ENCODE peak calls at places on chromosomes 2 and 18, in six cellular contexts. Y, D, M, V, Z and P are unnamed samples.

GRCh38 chr2:140454717-140455116 is 1674.5 kb upstream of the NXPH2 start:
- DNase-seq in V (no peak), D (no peak), Y (peak), M (no peak), Z (no peak), P (no peak)

GRCh38 chr2:208006325-208006724 is 19.0 kb downstream of the PLEKHM3 start:
- DNase-seq in Y (peak), V (no peak), D (no peak), Z (no peak), M (no peak), P (no peak)

GRCh38 chr2:42129947-42130346 is 39.2 kb upstream of the EML4 start:
- DNase-seq in D (no peak), V (no peak), M (no peak), Y (no peak), Z (no peak), P (no peak)

GRCh38 chr18:32899819-32900218 is 127.0 kb upstream of the KLHL14 start:
- DNase-seq in Y (no peak), D (no peak), Z (no peak), V (no peak), M (no peak), P (no peak)

GRCh38 chr18:39318008-39318407 is 1752.4 kb upstream of the CELF4 start:
- DNase-seq in M (no peak), D (no peak), Y (no peak), V (no peak), Z (no peak), P (no peak)

GRCh38 chr2:239549711-239550265 is 149.0 kb upstream of the HDAC4 start:
- DNase-seq in Y (no peak), V (no peak), M (no peak), Z (no peak), D (no peak), P (no peak)

GRCh38 chr18:2805970-2806943 is 40.5 kb upstream of the EMILIN2 start:
- DNase-seq in V (no peak), Y (peak), D (no peak), Z (no peak), M (no peak), P (no peak)

GRCh38 chr2:230418341-230419016 is 2.5 kb downstream of the SP100 start:
- DNase-seq in Y (peak), Z (no peak), D (no peak), V (no peak), M (no peak), P (no peak)

GRCh38 chr2:20190862-20191713 is 33.8 kb downstream of the SDC1 start:
- DNase-seq in M (no peak), V (peak), D (no peak), Z (no peak), Y (peak), P (no peak)

GRCh38 chr2:160390544-160391258 is 102.9 kb downstream of the RBMS1 start:
- DNase-seq in D (no peak), Y (peak), V (no peak), Z (no peak), M (no peak), P (no peak)

GRCh38 chr18:69900941-69901340 is 46.7 kb downstream of the CD226 start:
- DNase-seq in Z (no peak), V (no peak), M (no peak), Y (no peak), D (no peak), P (no peak)

GRCh38 chr2:168995744-168996143 is 35.4 kb downstream of the ABCB11 start:
- DNase-seq in Y (no peak), D (no peak), M (no peak), V (no peak), Z (no peak), P (no peak)

GRCh38 chr2:127398239-127398590 is 10.4 kb upstream of the MAP3K2 start:
- DNase-seq in Y (peak), V (no peak), Z (peak), M (peak), D (peak), P (no peak)

GRCh38 chr2:42827647-42828486 is 35.5 kb upstream of the HAAO start:
- DNase-seq in Y (peak), D (peak), V (peak), Z (peak), M (peak), P (peak)

GRCh38 chr2:55500025-55500424 is 19.5 kb upstream of the CFAP36 start:
- DNase-seq in Z (no peak), D (no peak), V (no peak), M (no peak), Y (peak), P (no peak)

GRCh38 chr2:179181002-179181401 is 83.6 kb downstream of the SESTD1 start:
- DNase-seq in M (no peak), V (no peak), Y (no peak), D (no peak), Z (no peak), P (no peak)

GRCh38 chr2:179191110-179191509 is 73.5 kb downstream of the SESTD1 start:
- DNase-seq in Z (no peak), V (no peak), D (no peak), Y (no peak), M (no peak), P (no peak)

GRCh38 chr2:179180242-179180641 is 84.4 kb downstream of the SESTD1 start:
- DNase-seq in V (no peak), M (no peak), Z (no peak), Y (no peak), D (no peak), P (no peak)

GRCh38 chr2:179184610-179185009 is 80.0 kb downstream of the SESTD1 start:
- DNase-seq in M (no peak), D (no peak), Y (no peak), V (no peak), Z (no peak), P (no peak)

DNA sequence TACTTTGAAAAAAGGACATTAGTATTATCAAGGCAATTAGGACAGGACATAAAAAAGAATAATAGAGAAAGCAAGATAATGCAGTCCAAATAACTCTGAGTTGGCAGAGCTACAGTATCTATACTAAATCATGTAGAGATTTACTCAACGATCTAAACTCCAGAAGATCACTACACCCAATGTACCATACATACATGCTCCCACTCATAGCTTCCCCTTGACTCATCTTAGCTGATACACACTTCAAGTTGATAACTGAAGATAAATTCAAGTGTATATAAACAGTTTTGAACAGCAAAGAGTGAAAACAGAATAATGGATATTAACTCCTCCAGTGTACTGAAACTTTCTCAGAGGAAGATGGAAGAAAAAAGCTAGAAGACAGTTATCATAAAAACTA is 78.5 kb downstream of the SESTD1 start:
- DNase-seq in V (no peak), D (no peak), Y (peak), Z (no peak), M (no peak), P (no peak)
- TF ChIP-seq CTCF in V (no peak), D (no peak), Y (no peak), Z (no peak), M (no peak), P (no peak)

DNA sequence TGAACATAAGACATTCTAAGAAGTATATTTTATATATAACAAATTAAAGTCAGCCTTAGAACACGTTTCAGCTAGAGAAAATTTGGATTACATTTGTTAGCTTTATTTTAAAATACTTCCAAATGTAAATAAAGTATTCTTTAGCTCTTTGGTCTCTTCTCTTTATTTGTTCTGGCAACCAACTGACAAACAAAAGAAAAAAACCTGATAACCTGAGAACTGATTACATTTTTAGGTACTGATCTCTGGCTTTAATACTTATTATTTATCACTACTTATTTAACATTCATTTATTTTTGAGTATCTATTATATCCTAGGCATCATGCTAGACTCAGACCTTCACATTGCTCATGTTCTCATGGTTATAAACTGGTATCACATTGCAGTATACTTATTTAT is 18.5 kb downstream of the CCDC138 start:
- DNase-seq in D (no peak), M (no peak), Z (no peak), Y (no peak), V (no peak), P (no peak)
- TF ChIP-seq CTCF in D (no peak), M (no peak), Z (no peak), Y (no peak), V (no peak), P (no peak)

DNA sequence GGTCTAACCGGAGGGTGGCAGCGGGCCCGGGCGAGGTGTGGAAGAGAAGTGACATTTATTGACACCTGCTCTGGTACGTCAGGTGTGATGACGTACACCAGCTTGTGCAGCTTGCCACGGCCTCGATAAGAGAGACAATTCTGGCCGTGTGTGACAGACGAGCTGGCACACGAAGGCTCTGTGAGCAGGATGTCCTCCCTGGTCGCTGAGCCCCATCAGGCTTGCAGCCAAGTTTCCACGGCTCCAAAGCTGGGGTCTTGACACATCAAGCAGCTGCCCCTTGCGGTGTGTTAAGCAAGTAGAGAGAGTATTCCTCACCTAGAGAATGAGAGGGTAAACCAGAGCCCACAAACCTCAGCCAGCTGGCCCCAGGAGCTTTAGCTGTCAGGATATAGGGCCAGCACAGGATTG is 30.6 kb downstream of the TOGARAM2 start:
- DNase-seq in Y (peak), M (no peak), V (no peak), Z (peak), D (peak), P (no peak)
- TF ChIP-seq CTCF in Y (no peak), M (no peak), V (no peak), Z (no peak), D (no peak), P (no peak)

GRCh38 chr2:234996467-234997270 is 44.9 kb downstream of the SH3BP4 start:
- DNase-seq in D (peak), V (no peak), Y (peak), Z (peak), M (no peak), P (no peak)
- TF ChIP-seq CTCF in D (no peak), V (no peak), Y (no peak), Z (no peak), M (no peak), P (peak)

GRCh38 chr2:31944828-31945571 is 65.8 kb downstream of the MEMO1 start:
- DNase-seq in Y (no peak), V (no peak), Z (no peak), D (no peak), M (no peak), P (no peak)

GRCh38 chr2:31943636-31944225 is 67.1 kb downstream of the MEMO1 start:
- DNase-seq in D (no peak), Y (no peak), Z (no peak), M (no peak), V (no peak), P (no peak)

GRCh38 chr2:31947871-31948270 is 62.9 kb downstream of the MEMO1 start:
- DNase-seq in Z (no peak), D (no peak), M (no peak), V (no peak), Y (no peak), P (no peak)

GRCh38 chr2:31946838-31947237 is 64.0 kb downstream of the MEMO1 start:
- DNase-seq in Z (no peak), V (no peak), Y (no peak), D (no peak), M (no peak), P (no peak)

DNA sequence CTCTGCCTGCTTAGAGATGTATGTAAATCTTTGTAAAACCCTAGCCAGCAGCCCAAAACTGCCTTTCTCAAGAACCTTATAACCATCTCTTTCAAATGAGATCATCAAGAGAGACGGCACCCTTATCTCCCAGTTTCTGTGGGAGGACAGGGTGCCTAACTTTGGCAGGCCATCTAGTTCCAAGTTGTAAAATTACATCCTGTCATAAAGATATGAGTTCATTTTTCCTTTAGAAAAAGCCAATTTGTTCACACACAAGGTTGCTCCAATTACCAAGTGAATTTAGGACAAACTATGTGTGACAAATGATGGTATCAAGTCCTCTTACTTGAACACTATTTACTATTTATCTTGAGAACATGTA is 65.3 kb downstream of the MEMO1 start:
- DNase-seq in D (no peak), M (no peak), Z (no peak), Y (peak), V (no peak), P (no peak)
- TF ChIP-seq CTCF in D (no peak), M (no peak), Z (no peak), Y (no peak), V (no peak), P (no peak)

DNA sequence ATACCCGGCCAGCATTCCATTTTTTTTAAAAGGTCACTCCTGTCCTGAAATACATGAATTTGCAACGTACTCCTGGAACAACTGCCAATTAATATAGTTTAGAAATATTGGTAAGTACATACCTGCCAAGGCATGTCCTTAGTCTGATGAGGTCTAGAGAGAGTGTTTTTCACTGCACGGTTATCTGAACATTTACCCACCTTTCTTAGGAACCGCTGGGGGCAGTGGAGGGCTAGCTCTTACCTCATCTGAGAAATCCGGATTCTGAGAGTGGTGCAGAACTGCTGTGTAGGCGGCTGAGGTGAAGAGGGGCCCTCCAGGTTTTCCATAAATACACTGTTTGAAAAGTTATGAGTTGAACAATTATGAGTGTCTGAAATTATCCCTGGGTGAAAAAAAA is 133.1 kb upstream of the CCDC195 start:
- DNase-seq in V (no peak), M (no peak), Y (no peak), D (no peak), Z (no peak), P (no peak)
- TF ChIP-seq CTCF in V (no peak), M (no peak), Y (no peak), D (no peak), Z (peak), P (peak)

GRCh38 chr2:231617059-231617926 is 24.6 kb downstream of the TEX44 start:
- DNase-seq in Y (peak), Z (no peak), D (no peak), M (no peak), V (no peak), P (no peak)

GRCh38 chr2:231614559-231615057 is 21.9 kb downstream of the TEX44 start:
- DNase-seq in M (no peak), D (peak), Y (no peak), V (no peak), Z (peak), P (no peak)

GRCh38 chr2:231613655-231614558 is 21.2 kb downstream of the TEX44 start:
- DNase-seq in V (peak), D (peak), Z (peak), Y (peak), M (peak), P (peak)

GRCh38 chr2:231613054-231613654 is 20.5 kb downstream of the TEX44 start:
- DNase-seq in Z (no peak), M (no peak), Y (no peak), D (peak), V (no peak), P (no peak)

DNA sequence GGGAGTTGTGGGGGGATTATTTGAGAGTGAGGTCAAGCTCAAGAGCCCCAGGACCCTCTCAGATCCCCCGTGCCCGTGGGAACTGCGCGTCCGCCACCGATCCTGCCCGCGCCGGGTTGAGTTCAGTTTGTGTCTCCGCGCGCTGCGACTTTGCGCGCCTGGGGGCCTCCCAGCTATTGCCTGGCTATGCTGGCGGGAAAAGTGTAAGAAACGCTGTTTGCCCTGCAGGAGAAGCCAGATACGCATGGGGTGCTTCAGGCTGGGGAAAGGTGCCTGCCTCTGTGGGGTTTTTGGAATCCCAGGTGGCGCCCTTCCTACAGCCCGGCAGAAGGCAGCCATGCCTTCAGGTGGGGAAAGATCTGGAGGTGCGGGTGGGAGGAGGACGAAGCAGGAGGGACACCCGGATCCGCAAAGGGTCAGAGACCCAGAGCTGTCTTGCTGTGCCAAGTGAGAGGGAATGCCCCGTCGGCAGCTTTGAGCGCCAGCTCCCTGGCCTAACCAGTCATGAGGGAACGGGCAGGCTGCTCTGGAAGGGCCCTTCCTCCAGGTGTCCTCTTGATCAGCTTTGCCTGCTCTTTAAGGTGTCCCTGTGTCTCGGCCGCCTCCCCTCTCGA is 22.5 kb downstream of the TEX44 start:
- DNase-seq in V (no peak), Z (no peak), Y (no peak), M (no peak), D (peak), P (peak)
- TF ChIP-seq CTCF in V (no peak), Z (no peak), Y (no peak), M (no peak), D (no peak), P (no peak)

DNA sequence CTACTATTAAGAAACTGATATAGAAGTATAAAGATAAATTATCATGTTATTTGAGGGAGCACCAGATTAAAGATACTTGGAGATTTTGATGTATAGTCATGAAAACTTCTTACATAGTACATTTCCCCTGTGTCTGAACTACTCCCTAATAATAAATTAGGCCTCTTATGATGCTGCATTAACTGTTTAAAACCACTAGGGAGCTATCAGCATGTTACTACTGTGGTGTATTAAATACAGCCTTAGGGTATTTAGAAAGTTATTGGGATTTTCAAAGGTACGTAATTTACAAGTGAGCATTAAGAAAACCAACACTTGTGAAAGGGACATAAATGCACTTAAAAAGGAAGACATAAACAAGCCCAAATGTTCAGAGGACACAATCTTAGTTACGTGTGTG is 714.0 kb downstream of the EPHA4 start:
- DNase-seq in D (no peak), V (no peak), Z (no peak), M (no peak), Y (no peak), P (no peak)
- TF ChIP-seq CTCF in D (no peak), V (peak), Z (no peak), M (no peak), Y (no peak), P (no peak)

DNA sequence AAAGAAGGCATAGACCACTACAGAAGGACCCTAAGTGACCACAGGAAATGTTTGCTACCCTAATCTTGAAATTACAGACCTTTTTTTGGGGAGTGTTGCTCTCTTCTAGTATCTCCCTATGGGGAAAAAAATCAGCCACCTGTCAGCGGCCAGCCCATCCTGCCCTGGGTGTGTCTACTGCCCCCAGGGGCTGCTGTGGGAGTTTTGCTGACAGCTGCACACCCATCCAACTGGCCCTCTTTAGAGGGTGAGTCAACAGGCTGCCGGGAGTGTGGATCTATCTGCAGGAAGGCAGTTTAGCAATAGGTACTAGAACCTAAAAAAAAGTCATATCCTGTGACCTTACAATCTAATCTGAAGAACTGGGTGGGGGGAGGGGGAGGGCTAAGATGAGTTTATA is 796 bp upstream of the DYSF start:
- DNase-seq in Y (peak), M (no peak), V (no peak), D (no peak), Z (peak), P (no peak)
- TF ChIP-seq CTCF in Y (no peak), M (no peak), V (peak), D (no peak), Z (peak), P (peak)